ENCODE peak calls at places on chromosomes 12 and 14, in seven cellular contexts. Y is endodermal cell, L is HCT116, A is fibroblast of lung, V is pancreas, M is A549, H is HL-60. B is an unnamed sample.

GRCh38 chr12:128818065-128819022 is 5.4 kb downstream of the SLC15A4 start:
- DNase-seq in L (no peak), Y (no peak), A (peak), V (no peak), H (no peak), M (peak), B (peak)

GRCh38 chr12:89707992-89708792 is 446 bp downstream of the ATP2B1 start:
- DNase-seq in H (no peak), V (peak), Y (peak), L (no peak), M (peak), A (no peak), B (no peak)

GRCh38 chr12:3869860-3870259 is 3.3 kb downstream of the PARP11 start:
- DNase-seq in H (no peak), A (no peak), L (no peak), Y (no peak), M (no peak), V (no peak), B (no peak)

GRCh38 chr14:64935508-64935907 is 7.0 kb downstream of the GPX2 start:
- DNase-seq in H (no peak), M (no peak), Y (no peak), V (no peak), L (no peak), A (no peak), B (no peak)

GRCh38 chr12:14613718-14614117 is 46.0 kb upstream of the PLBD1 start:
- DNase-seq in A (no peak), M (no peak), H (peak), V (no peak), Y (no peak), L (no peak), B (no peak)

GRCh38 chr12:98998697-98999299 is 353.7 kb downstream of the APAF1 start:
- DNase-seq in Y (no peak), M (peak), V (no peak), L (peak), A (peak), H (no peak), B (peak)

GRCh38 chr12:53061404-53062010 is 11.6 kb downstream of the TNS2 start:
- DNase-seq in L (peak), A (no peak), H (no peak), V (peak), M (peak), Y (peak), B (no peak)

GRCh38 chr12:39368096-39368495 is 74.8 kb downstream of the KIF21A start:
- DNase-seq in Y (no peak), M (peak), A (peak), L (no peak), H (no peak), V (no peak), B (no peak)

GRCh38 chr12:90410962-90411361 is 544.0 kb downstream of the CCER1 start:
- DNase-seq in H (no peak), M (no peak), Y (no peak), A (no peak), V (peak), L (no peak), B (no peak)

GRCh38 chr12:108424026-108424425 is 84.9 kb upstream of the CMKLR1 start:
- DNase-seq in V (no peak), L (no peak), M (no peak), A (no peak), H (no peak), Y (no peak), B (no peak)

GRCh38 chr12:78914859-78915331 is 50.3 kb downstream of the SYT1 start:
- DNase-seq in L (peak), A (no peak), H (no peak), V (no peak), Y (peak), M (no peak), B (no peak)

GRCh38 chr14:67251573-67252226 is 10.5 kb downstream of the PALS1 start:
- DNase-seq in Y (no peak), M (no peak), V (no peak), H (no peak), A (peak), L (no peak), B (no peak)

GRCh38 chr12:79019672-79020071 is 155.1 kb downstream of the SYT1 start:
- DNase-seq in L (no peak), M (no peak), V (no peak), H (no peak), Y (no peak), A (no peak), B (no peak)

GRCh38 chr14:31326111-31326510 is 94.2 kb downstream of the HEATR5A start:
- DNase-seq in H (no peak), A (peak), M (peak), Y (no peak), V (no peak), L (peak), B (no peak)

GRCh38 chr12:131065279-131065678 is 111.6 kb downstream of the ADGRD1 start:
- DNase-seq in Y (peak), H (no peak), M (no peak), L (no peak), A (no peak), V (no peak), B (no peak)

GRCh38 chr12:58148405-58148804 is 207.0 kb downstream of the ATP23 start:
- DNase-seq in Y (no peak), M (peak), L (peak), V (no peak), H (no peak), A (peak), B (peak)

GRCh38 chr12:45934956-45935355 is 55.4 kb downstream of the SCAF11 start:
- DNase-seq in L (no peak), H (no peak), A (no peak), Y (no peak), M (no peak), V (no peak), B (no peak)

GRCh38 chr12:14431990-14432389 is 66.5 kb downstream of the ATF7IP start:
- DNase-seq in V (no peak), A (no peak), L (no peak), H (no peak), M (no peak), Y (no peak), B (no peak)

GRCh38 chr12:122064780-122065588 is 13.6 kb upstream of the MLXIP start:
- DNase-seq in L (peak), V (peak), H (no peak), M (peak), Y (peak), A (peak), B (no peak)

GRCh38 chr12:131608740-131609665 is 101.9 kb upstream of the SFSWAP start:
- DNase-seq in H (no peak), V (peak), L (peak), M (peak), A (peak), Y (peak), B (no peak)

GRCh38 chr12:123111498-123112165 is 39.3 kb downstream of the PITPNM2 start:
- DNase-seq in H (no peak), M (no peak), L (no peak), V (no peak), Y (peak), A (peak), B (no peak)

GRCh38 chr12:402127-402456 is 648 bp downstream of the CCDC77 start:
- DNase-seq in Y (peak), M (peak), H (no peak), V (no peak), L (no peak), A (peak), B (no peak)

GRCh38 chr12:116066381-116067230 is 210.9 kb downstream of the MED13L start:
- DNase-seq in L (peak), Y (peak), A (peak), M (peak), H (peak), V (peak), B (no peak)

GRCh38 chr12:47747115-47747514 is 11.6 kb downstream of the RAPGEF3 start:
- DNase-seq in L (no peak), A (no peak), Y (no peak), M (no peak), H (no peak), V (no peak), B (no peak)

GRCh38 chr14:68715032-68715924 is 77.6 kb downstream of the ZFP36L1 start:
- DNase-seq in H (no peak), L (no peak), V (no peak), M (peak), Y (no peak), A (no peak), B (no peak)

GRCh38 chr12:77995436-77996167 is 164.9 kb downstream of the NAV3 start:
- DNase-seq in M (no peak), V (no peak), L (peak), Y (no peak), A (peak), H (no peak), B (no peak)

GRCh38 chr14:60294670-60295069 is 45.6 kb downstream of the PPM1A start:
- DNase-seq in Y (no peak), A (no peak), V (no peak), H (no peak), M (no peak), L (no peak), B (no peak)

GRCh38 chr12:11719678-11720099 is 70.2 kb downstream of the ETV6 start:
- DNase-seq in M (no peak), L (no peak), V (no peak), Y (peak), H (peak), A (peak), B (peak)

GRCh38 chr14:36646664-36647416 is 14.8 kb upstream of the PAX9 start:
- DNase-seq in L (no peak), V (peak), A (no peak), M (no peak), Y (peak), H (no peak), B (no peak)
- TF ChIP-seq CTCF in L (no peak), V (no peak), A (no peak), M (no peak), Y (peak), H (no peak), B (peak)

GRCh38 chr12:55704824-55705780 is 2.6 kb downstream of the ITGA7 start:
- DNase-seq in L (no peak), V (no peak), M (no peak), H (no peak), A (no peak), Y (no peak), B (no peak)

GRCh38 chr12:55703288-55703687 is 4.4 kb downstream of the ITGA7 start:
- DNase-seq in V (no peak), M (no peak), H (no peak), Y (no peak), L (no peak), A (no peak), B (no peak)

GRCh38 chr12:55703976-55704761 is 3.5 kb downstream of the ITGA7 start:
- DNase-seq in H (no peak), M (peak), A (peak), L (no peak), V (no peak), Y (no peak), B (no peak)

GRCh38 chr12:55700255-55701018 is 7.3 kb downstream of the ITGA7 start:
- DNase-seq in V (no peak), M (no peak), A (peak), H (peak), Y (no peak), L (no peak), B (no peak)

GRCh38 chr12:55702861-55703260 is 4.8 kb downstream of the ITGA7 start:
- DNase-seq in A (no peak), V (no peak), H (no peak), M (no peak), Y (no peak), L (no peak), B (no peak)
- H3K4me3 ChIP-seq in A (no peak), V (no peak), H (no peak), M (no peak), Y (no peak), L (no peak), B (no peak)

DNA sequence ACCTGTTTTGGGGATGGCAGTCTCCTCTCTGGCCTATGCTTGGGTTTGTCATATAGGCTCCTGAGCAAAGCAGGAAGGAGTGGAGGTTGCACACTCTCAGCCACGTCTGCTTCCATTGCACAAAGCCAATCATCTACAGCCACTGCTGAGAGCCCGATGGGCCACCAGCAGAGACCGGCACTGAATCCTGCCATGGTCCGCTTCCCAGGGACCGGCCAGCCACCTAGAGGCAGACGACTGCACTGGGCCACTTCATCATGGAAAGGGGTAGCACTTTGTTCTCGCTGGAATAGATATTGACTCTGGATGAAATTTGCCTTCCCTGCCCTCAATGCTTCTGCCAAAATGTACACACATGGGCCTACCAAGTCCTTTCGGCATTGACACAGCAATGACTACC is 22.3 kb downstream of the DLK1 start:
- DNase-seq in V (no peak), M (no peak), A (no peak), H (no peak), L (no peak), Y (peak), B (no peak)
- TF ChIP-seq CTCF in V (no peak), M (no peak), A (no peak), H (no peak), L (peak), Y (peak), B (no peak)

GRCh38 chr12:118982308-118982707 is 967 bp downstream of the SRRM4 start:
- DNase-seq in Y (no peak), L (no peak), H (no peak), M (no peak), V (no peak), A (no peak), B (no peak)
- H3K4me3 ChIP-seq in Y (peak), L (no peak), H (no peak), M (no peak), V (no peak), A (no peak), B (no peak)

GRCh38 chr12:5688226-5688625 is 256.3 kb downstream of the NTF3 start:
- DNase-seq in L (no peak), V (no peak), H (no peak), Y (no peak), M (no peak), A (no peak), B (no peak)

GRCh38 chr12:5691943-5692342 is 253.1 kb downstream of the ANO2 start:
- DNase-seq in H (no peak), V (no peak), A (peak), L (no peak), Y (no peak), M (no peak), B (no peak)

GRCh38 chr12:5692850-5693249 is 252.2 kb downstream of the ANO2 start:
- DNase-seq in H (no peak), L (no peak), V (no peak), A (no peak), M (no peak), Y (no peak), B (no peak)

GRCh38 chr12:5690240-5690639 is 254.8 kb downstream of the ANO2 start:
- DNase-seq in Y (no peak), A (no peak), H (no peak), M (no peak), V (no peak), L (no peak), B (no peak)

GRCh38 chr12:5689773-5690172 is 255.3 kb downstream of the ANO2 start:
- DNase-seq in V (no peak), L (peak), A (no peak), M (peak), H (no peak), Y (peak), B (no peak)
- TF ChIP-seq CTCF in V (no peak), L (peak), A (no peak), M (no peak), H (no peak), Y (peak), B (no peak)

DNA sequence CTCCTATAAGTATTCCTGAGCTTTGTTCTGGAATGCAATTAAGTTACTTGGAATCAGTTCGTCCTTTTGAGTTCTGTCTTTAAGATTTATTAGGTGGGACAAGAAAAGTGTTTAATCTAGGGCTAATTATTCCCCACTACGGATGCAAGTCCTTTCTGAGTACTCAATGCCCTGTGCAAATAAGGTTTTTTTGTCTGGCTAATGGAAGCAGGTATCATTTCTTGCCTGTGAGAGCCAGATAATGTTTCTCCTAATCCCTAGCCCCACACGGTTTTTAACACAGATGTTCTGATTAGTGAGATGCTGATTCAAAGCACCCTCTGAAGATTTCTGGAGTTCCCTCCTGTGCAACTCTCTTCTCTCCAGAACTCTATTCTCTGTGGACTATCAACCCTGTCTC is 296.6 kb upstream of the PRICKLE1 start:
- DNase-seq in V (no peak), A (no peak), Y (no peak), H (no peak), M (no peak), L (no peak), B (no peak)
- H3K4me3 ChIP-seq in V (no peak), A (no peak), Y (peak), H (no peak), M (no peak), L (no peak), B (no peak)

B was measured in retinal pigment epithelial cell.